ENCODE peak calls at places on chromosomes 5 and 9, in five cellular contexts. W is sigmoid colon, D is HepG2, Y is mammary epithelial cell, G is ovary. V is an unnamed sample.

GRCh38 chr9:875119-875962 is 33.8 kb downstream of the DMRT1 start:
- DNase-seq in W (no peak), D (no peak), Y (no peak), G (no peak), V (no peak)

GRCh38 chr9:69153707-69154521 is 20.2 kb upstream of the TJP2 start:
- DNase-seq in W (no peak), D (peak), Y (no peak), G (no peak), V (no peak)

GRCh38 chr9:3880851-3881250 is 355.1 kb upstream of the RFX3 start:
- DNase-seq in W (no peak), D (no peak), Y (peak), G (no peak), V (no peak)

GRCh38 chr5:108461628-108462367 is 79.9 kb upstream of the FBXL17 start:
- DNase-seq in W (no peak), D (no peak), Y (peak), G (no peak), V (no peak)

GRCh38 chr5:36523450-36523849 is 83.0 kb upstream of the SLC1A3 start:
- DNase-seq in W (no peak), D (no peak), Y (no peak), G (no peak), V (no peak)

GRCh38 chr5:88553926-88554325 is 285.3 kb upstream of the TMEM161B start:
- DNase-seq in W (no peak), D (no peak), Y (no peak), G (no peak), V (no peak)

GRCh38 chr9:3884736-3885135 is 358.9 kb upstream of the RFX3 start:
- DNase-seq in W (no peak), D (no peak), Y (no peak), G (no peak), V (no peak)

GRCh38 chr9:96048116-96048953 is 172.8 kb downstream of the ERCC6L2 start:
- DNase-seq in W (no peak), D (peak), Y (peak), G (no peak), V (no peak)

GRCh38 chr5:16909464-16909863 is 26.6 kb downstream of the MYO10 start:
- DNase-seq in W (no peak), D (no peak), Y (no peak), G (no peak), V (no peak)

GRCh38 chr5:13478831-13479465 is 465.5 kb downstream of the DNAH5 start:
- DNase-seq in W (no peak), D (peak), Y (peak), G (no peak), V (peak)

GRCh38 chr5:56561-57290 is 35.2 kb upstream of the PLEKHG4B start:
- DNase-seq in W (no peak), D (no peak), Y (peak), G (peak), V (peak)

GRCh38 chr9:91034976-91035824 is 233.6 kb downstream of the SYK start:
- DNase-seq in W (no peak), D (no peak), Y (no peak), G (no peak), V (no peak)

GRCh38 chr5:76544268-76544926 is 78.8 kb downstream of the F2RL2 start:
- DNase-seq in W (no peak), D (peak), Y (peak), G (peak), V (no peak)
- H3K27ac ChIP-seq in W (no peak), D (peak), Y (no peak), G (no peak), V (no peak)

GRCh38 chr5:148969291-148969690 is 93.6 kb downstream of the SH3TC2 start:
- DNase-seq in W (no peak), D (no peak), Y (no peak), G (no peak), V (no peak)
- H3K27ac ChIP-seq in W (peak), D (no peak), Y (no peak), G (no peak), V (peak)

GRCh38 chr5:73625314-73625904 is 587 bp upstream of the ARHGEF28 start:
- DNase-seq in W (no peak), D (no peak), Y (no peak), G (no peak), V (no peak)

GRCh38 chr5:73623929-73624404 is 2.0 kb upstream of the ARHGEF28 start:
- DNase-seq in W (no peak), D (peak), Y (no peak), G (no peak), V (no peak)

GRCh38 chr5:73624888-73625287 is 1.1 kb upstream of the ARHGEF28 start:
- DNase-seq in W (no peak), D (no peak), Y (no peak), G (no peak), V (no peak)

GRCh38 chr5:73626814-73627313 is 868 bp downstream of the ARHGEF28 start:
- DNase-seq in W (no peak), D (no peak), Y (no peak), G (peak), V (no peak)

DNA sequence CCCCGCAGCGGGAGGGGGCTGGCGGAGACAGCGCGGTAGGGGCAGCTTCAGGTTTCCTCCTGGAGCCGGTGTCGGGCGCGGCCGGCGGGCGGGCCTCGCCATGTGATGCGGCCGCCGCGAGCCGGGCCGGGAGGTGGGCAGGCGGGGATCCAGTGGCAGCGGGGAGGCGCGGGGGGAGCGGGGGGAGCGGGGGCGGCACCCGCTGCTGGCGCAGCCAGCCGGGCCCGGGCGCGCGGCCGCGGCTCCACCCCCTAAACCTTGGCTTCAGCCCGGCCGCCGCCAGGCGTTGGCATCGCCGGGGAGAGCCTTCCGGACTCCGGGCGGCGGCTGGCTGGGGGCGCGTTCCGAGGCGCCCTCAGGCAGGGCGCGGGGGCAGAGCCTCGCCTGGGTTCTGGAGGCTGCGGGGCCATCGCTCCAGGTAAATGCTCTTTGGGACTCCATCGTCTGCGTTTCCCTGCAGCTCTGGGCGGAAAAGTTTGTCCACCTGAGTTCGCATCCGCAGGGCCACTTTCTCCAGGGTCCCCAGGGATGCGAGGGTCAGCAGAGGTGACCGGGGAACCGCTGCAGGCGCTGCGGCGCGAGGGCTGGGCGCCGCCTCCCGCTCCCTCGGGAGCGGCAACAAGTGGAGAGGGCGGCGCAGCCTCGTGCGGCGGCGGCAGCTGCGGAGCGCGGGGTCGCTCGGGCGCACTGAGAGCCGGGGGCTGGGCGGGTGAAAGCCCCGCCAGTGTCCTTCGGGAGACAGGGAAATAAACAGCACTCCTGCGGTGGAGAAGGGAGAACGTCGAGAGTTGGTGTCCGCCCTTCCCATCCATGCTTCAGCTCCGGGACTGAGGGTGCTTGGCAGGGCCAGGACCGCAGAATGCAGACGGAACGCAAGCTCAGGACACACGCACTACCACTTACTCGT is at the start of gene ARHGEF28:
- DNase-seq in W (peak), D (peak), Y (peak), G (peak), V (no peak)
- H3K27ac ChIP-seq in W (peak), D (peak), Y (peak), G (peak), V (peak)

GRCh38 chr9:88951143-88951542 is 40.1 kb upstream of the S1PR3 start:
- DNase-seq in W (no peak), D (no peak), Y (no peak), G (no peak), V (no peak)
- H3K27ac ChIP-seq in W (peak), D (no peak), Y (no peak), G (no peak), V (no peak)

DNA sequence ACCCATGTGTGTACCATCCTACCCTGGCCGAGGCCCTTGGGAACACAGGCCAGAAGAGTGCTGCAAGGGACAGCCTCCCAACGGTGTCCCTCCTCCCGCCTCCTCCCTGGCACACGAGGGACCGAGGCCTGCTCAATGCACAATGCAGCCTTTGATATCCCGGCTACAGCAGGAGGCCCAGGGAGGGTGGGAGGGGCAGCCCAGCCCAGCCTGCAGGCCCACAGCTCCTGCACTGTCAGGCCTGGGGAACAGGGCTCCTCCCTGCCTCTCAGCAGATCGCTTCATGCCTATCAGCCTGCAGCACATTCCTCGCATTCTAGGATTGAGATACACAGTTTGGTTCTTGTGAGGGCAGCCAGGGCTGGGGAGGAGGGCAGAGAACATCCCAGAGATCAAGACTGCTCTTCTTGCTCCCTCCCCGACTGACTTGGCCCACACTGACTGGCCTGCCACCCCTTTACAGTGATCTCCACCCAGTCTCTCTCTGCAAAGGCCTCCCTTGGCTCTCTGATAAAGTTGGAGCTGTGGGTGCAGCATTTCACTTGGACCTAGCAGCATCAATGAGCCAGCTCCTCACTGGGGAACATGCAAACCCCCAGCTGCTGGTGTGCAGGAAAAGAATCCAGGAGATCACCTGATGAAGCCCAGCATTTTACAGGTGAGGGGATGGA is at the start of gene SH3TC2:
- DNase-seq in W (peak), D (peak), Y (peak), G (no peak), V (no peak)
- H3K27ac ChIP-seq in W (peak), D (no peak), Y (peak), G (no peak), V (peak)

DNA sequence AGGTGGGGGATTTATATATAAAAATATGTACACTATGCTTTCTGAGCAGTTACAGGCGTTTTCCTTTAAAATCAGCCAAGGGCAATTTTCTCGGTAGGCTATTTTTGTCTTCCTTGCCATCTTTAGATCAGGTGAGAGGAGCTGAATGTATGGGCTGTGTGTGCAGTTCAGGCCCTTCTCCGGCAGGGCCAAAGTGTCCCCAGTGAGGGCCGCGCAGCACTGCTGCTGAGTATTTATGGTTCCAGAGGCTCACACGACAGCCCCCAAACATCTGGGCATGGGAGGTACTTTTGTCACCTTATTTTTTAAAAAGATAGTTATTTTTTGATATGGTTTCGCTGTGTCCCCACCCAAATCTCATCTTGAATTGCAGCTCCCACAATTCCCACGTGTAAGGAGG is 11.5 kb downstream of the GFPT2 start:
- DNase-seq in W (no peak), D (no peak), Y (no peak), G (no peak), V (no peak)
- H3K27ac ChIP-seq in W (no peak), D (no peak), Y (no peak), G (no peak), V (no peak)